ENCODE peak calls at places on chromosomes 12 and 14, in four cellular contexts. O, B, J and D are unnamed samples.

GRCh38 chr14:104280902-104281767 is 142.7 kb downstream of the KIF26A start:
- DNase-seq in J (no peak), B (no peak), O (peak; percentile 13), D (no peak)

GRCh38 chr14:104794641-104795467 is 694 bp downstream of the AKT1 start:
- DNase-seq in J (no peak), O (no peak), B (peak; percentile 60), D (no peak)

GRCh38 chr12:108099778-108100177 is 29.3 kb upstream of the WSCD2 start:
- DNase-seq in J (no peak), O (no peak), B (peak; percentile 47), D (no peak)

GRCh38 chr12:54159140-54159539 is 29.6 kb downstream of the SMUG1 start:
- DNase-seq in O (no peak), J (no peak), B (peak; percentile 75), D (no peak)

GRCh38 chr14:104510794-104511611 is 68.6 kb upstream of the C14orf180 start:
- DNase-seq in B (no peak), O (no peak), J (no peak), D (no peak)

GRCh38 chr14:45559626-45560025 is 306.6 kb upstream of the MIS18BP1 start:
- DNase-seq in J (no peak), O (no peak), B (no peak), D (no peak)

GRCh38 chr12:168763-169525 is 45.0 kb downstream of the SLC6A12 start:
- DNase-seq in O (no peak), B (no peak), J (no peak), D (no peak)

GRCh38 chr14:100827751-100828447 is 2.0 kb downstream of the MEG3 start:
- DNase-seq in O (peak; percentile 64), B (no peak), J (no peak), D (no peak)

GRCh38 chr12:118164798-118165486 is 29.0 kb downstream of the PEBP1 start:
- DNase-seq in O (no peak), B (peak; percentile 63), J (peak; percentile 36), D (no peak)

GRCh38 chr12:68378859-68379628 is 46.9 kb upstream of the MDM1 start:
- DNase-seq in B (peak; percentile 38), O (no peak), J (peak; percentile 35), D (no peak)

GRCh38 chr12:29278673-29279420 is 102.1 kb downstream of the ERGIC2 start:
- DNase-seq in O (no peak), B (no peak), J (no peak), D (no peak)

GRCh38 chr12:117334855-117335587 is 26.4 kb downstream of the NOS1 start:
- DNase-seq in J (no peak), B (no peak), O (no peak), D (no peak)

GRCh38 chr12:42372154-42372791 is 46.3 kb downstream of the PPHLN1 start:
- DNase-seq in B (peak; percentile 60), J (no peak), O (no peak), D (no peak)

GRCh38 chr12:7271904-7272303 is 32.0 kb upstream of the ACSM4 start:
- DNase-seq in J (no peak), O (no peak), B (no peak), D (no peak)

GRCh38 chr14:99125113-99125512 is 146.9 kb downstream of the BCL11B start:
- DNase-seq in O (no peak), J (peak; percentile 18), B (no peak), D (no peak)

GRCh38 chr12:112380663-112381420 is 1.4 kb downstream of the HECTD4 start:
- DNase-seq in O (no peak), B (peak; percentile 17), J (no peak), D (peak; percentile 44)

GRCh38 chr12:49982246-49983229 is 9.8 kb downstream of the AQP6 start:
- DNase-seq in O (no peak), B (no peak), J (no peak), D (no peak)

GRCh38 chr12:12734054-12734453 is 16.9 kb downstream of the CDKN1B start:
- DNase-seq in J (no peak), O (no peak), B (no peak), D (no peak)

GRCh38 chr12:128994869-128995268 is 141.6 kb downstream of the GLT1D1 start:
- DNase-seq in O (no peak), J (no peak), B (no peak), D (no peak)

GRCh38 chr12:104686196-104686595 is 229.4 kb downstream of the CHST11 start:
- DNase-seq in J (no peak), O (no peak), B (no peak), D (no peak)

GRCh38 chr12:31880340-31880739 is 78.9 kb upstream of the RESF1 start:
- DNase-seq in B (no peak), J (no peak), O (no peak), D (no peak)

GRCh38 chr12:84191779-84192178 is 720.8 kb downstream of the SLC6A15 start:
- DNase-seq in J (no peak), O (no peak), B (no peak), D (no peak)

GRCh38 chr14:36657409-36658090 is 4.1 kb upstream of the PAX9 start:
- DNase-seq in J (no peak), B (peak; percentile 24), O (no peak), D (no peak)

GRCh38 chr12:132972374-132972773 is 13.8 kb upstream of the ZNF26 start:
- DNase-seq in B (no peak), J (no peak), O (no peak), D (no peak)

GRCh38 chr12:65280306-65280705 is 1.8 kb downstream of the MSRB3 start:
- DNase-seq in O (no peak), B (no peak), J (no peak), D (no peak)

GRCh38 chr14:105185973-105186372 is 4.9 kb upstream of the NUDT14 start:
- DNase-seq in B (no peak), J (no peak), O (no peak), D (no peak)

GRCh38 chr12:115749071-115749470 is 528.4 kb downstream of the MED13L start:
- DNase-seq in J (no peak), O (no peak), B (no peak), D (no peak)

GRCh38 chr12:52390739-52391617 is 5.5 kb upstream of the KRT84 start:
- DNase-seq in O (no peak), J (no peak), B (peak; percentile 39), D (no peak)

GRCh38 chr14:74508844-74509428 is 15.4 kb downstream of the ISCA2 start:
- DNase-seq in J (no peak), B (no peak), O (no peak), D (no peak)

GRCh38 chr14:93331375-93332031 is 1.3 kb downstream of the BTBD7 start:
- DNase-seq in J (no peak), B (no peak), O (no peak), D (peak; percentile 64)

GRCh38 chr12:75564398-75564797 is 53.0 kb upstream of the KRR1 start:
- DNase-seq in B (no peak), O (no peak), J (no peak), D (no peak)

GRCh38 chr12:27577688-27578087 is 53.7 kb downstream of the PPFIBP1 start:
- DNase-seq in J (no peak), B (no peak), O (no peak), D (no peak)

GRCh38 chr12:27578689-27579372 is 54.8 kb downstream of the PPFIBP1 start:
- DNase-seq in O (no peak), B (no peak), J (no peak), D (no peak)

GRCh38 chr12:27583981-27584380 is 60.0 kb downstream of the PPFIBP1 start:
- DNase-seq in B (no peak), O (no peak), J (no peak), D (no peak)

GRCh38 chr12:27583057-27583797 is 59.2 kb downstream of the PPFIBP1 start:
- DNase-seq in J (no peak), O (peak; percentile 47), B (no peak), D (no peak)

DNA sequence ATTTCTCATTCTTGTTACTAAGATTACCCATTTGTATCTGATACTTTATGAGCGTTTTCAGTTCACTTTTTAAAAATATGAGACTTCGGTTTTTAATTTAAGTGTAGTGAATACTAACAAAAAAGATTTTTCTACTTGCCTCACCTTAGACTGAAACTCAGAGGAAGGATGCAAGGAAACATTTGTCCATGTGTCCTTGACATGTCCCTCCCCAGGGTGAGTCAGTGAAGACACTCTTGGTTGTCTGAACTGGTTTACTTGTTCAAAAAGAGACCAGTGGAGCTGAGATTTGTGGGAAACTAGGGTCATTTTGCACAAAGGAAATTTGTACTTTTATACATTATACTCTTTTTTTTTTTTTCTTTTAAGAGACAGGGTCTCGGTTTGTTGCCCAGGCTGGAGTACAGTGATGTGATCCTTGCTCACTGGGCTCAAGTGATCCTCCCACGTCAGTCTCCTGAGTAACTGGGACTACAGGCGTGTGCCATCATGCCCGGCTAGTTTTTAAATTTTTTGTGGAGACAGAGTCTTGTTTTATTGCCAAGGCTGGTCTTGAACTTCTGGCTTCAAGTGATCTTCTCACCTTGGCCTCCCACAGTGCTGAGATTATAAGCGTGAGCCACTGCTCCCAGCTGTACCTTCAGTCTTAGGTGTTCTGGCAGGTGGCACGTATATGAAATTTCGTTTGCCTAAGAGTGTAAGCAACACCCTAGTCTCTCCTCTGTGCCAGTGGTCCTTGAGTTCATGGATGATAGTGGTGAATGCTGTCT is 56.7 kb downstream of the PPFIBP1 start:
- DNase-seq in B (no peak), J (no peak), O (no peak), D (no peak)
- H3K27ac ChIP-seq in B (no peak overlapping the region), J (peak overlapping the region; percentile 14), O (no peak overlapping the region), D (peak overlapping the region; percentile 8)

DNA sequence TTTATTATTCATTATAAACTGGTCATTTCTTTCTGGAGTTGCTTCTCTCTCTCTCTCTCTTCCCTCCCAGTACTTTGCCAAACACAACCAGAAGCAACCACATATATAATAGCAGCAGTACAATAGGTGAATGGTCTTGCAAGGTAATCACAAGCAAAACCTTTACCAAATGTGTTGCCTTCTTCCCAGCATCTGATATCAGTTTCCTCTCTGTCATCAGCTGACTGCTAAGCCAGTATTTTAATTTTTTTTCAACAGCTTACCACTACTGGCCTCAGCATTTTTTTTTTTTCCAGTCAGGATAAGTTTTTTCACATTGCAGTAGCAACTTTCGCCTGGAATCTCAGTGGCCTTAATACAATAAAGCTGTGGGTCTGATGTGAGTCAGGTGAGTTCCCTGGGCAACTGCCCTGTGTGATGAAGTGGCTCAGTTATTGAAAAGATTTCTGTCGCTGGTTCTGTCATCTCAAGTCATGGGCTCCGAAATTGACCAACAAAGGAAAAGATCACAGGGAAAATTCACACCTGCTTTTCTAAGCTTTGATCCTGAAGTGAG is 282.4 kb upstream of the AMIGO2 start:
- DNase-seq in B (no peak), O (no peak), J (no peak), D (no peak)
- H3K27ac ChIP-seq in B (no peak overlapping the region), O (no peak overlapping the region), J (no peak overlapping the region), D (no peak overlapping the region)

GRCh38 chr14:33932526-33933292 is 18.2 kb downstream of the EGLN3 start:
- DNase-seq in B (no peak), J (no peak), O (no peak), D (no peak)
- H3K27ac ChIP-seq in B (no peak overlapping the region), J (no peak overlapping the region), O (no peak overlapping the region), D (peak overlapping the region; percentile 68)

DNA sequence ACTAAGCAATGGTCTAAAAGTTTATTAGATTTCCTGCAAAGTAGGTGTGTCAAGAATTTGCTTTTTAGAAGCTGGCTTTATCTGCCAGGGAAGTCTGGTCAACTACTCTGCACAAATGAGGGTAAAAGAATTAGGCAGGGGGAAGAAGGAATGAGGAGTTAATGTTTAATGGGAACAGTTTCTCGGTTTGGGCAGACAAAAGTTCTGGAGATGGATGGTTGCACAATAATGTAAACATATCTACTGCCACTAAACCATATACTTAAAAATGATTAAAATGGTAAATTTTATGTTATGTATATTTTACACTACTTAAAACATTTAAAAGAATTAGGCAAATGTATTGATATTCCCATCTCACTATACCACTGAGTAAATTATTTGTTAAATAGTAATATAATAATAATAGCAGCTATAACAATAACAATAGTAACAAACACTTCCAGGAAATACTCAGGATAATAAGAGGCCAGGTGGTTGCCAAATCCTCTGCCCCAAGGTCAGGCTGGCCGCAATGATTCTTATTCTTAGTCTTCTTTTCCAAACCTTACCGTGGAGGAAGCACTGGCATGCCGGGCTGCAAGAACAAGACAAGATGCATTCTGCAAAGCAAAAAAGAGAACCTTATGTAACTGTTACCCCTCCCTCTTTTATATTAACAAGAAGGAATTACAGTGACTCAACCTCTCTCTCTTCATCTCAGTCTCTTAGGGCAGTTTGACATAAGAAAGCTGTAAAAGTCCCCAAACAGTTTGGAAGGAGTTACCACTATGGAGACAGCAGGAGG is 13.9 kb downstream of the CS start:
- DNase-seq in B (no peak), O (peak; percentile 35), J (no peak), D (no peak)
- H3K27ac ChIP-seq in B (no peak overlapping the region), O (no peak overlapping the region), J (no peak overlapping the region), D (no peak overlapping the region)